ENCODE peak calls at places on chromosome 7, in four cellular contexts. One of them, this sample, is unnamed.

GRCh38 chr7:116421298-116421697 is 78.2 kb upstream of the CAV2 start:
- DNase-seq in K562: no peak
- DNase-seq in GM12878: no peak
- DNase-seq in IMR-90: no peak
- DNase-seq in this sample: no peak

GRCh38 chr7:157494506-157495176 is 157.8 kb downstream of the DNAJB6 start:
- DNase-seq in GM12878: no peak
- DNase-seq in K562: no peak
- DNase-seq in IMR-90: no peak
- DNase-seq in this sample: no peak

GRCh38 chr7:105828141-105828540 is 48.3 kb downstream of the ATXN7L1 start:
- DNase-seq in K562: no peak
- DNase-seq in GM12878: no peak
- DNase-seq in IMR-90: no peak
- DNase-seq in this sample: no peak

GRCh38 chr7:91286432-91286831 is 22.2 kb downstream of the FZD1 start:
- DNase-seq in IMR-90: no peak
- DNase-seq in K562: no peak
- DNase-seq in GM12878: no peak
- DNase-seq in this sample: no peak

GRCh38 chr7:133081605-133082389 is at the start of gene CHCHD3:
- DNase-seq in GM12878: peak
- DNase-seq in IMR-90: peak
- DNase-seq in K562: peak
- DNase-seq in this sample: peak

GRCh38 chr7:70799841-70800405 is 332.0 kb upstream of the GALNT17 start:
- DNase-seq in K562: no peak
- DNase-seq in GM12878: no peak
- DNase-seq in IMR-90: no peak
- DNase-seq in this sample: no peak

GRCh38 chr7:100465702-100466311 is 1.7 kb upstream of the SPACDR start:
- DNase-seq in IMR-90: peak
- DNase-seq in GM12878: no peak
- DNase-seq in K562: peak
- DNase-seq in this sample: no peak

GRCh38 chr7:139889186-139889871 is 60.3 kb downstream of the TBXAS1 start:
- DNase-seq in K562: no peak
- DNase-seq in IMR-90: peak
- DNase-seq in GM12878: no peak
- DNase-seq in this sample: no peak

GRCh38 chr7:34036069-34036920 is 131.0 kb downstream of the BMPER start:
- DNase-seq in K562: no peak
- DNase-seq in GM12878: no peak
- DNase-seq in IMR-90: peak
- DNase-seq in this sample: no peak

GRCh38 chr7:101727184-101727583 is 90.2 kb upstream of the CUX1 start:
- DNase-seq in IMR-90: no peak
- DNase-seq in K562: no peak
- DNase-seq in GM12878: no peak
- DNase-seq in this sample: no peak

GRCh38 chr7:119720541-119720940 is 552.4 kb upstream of the KCND2 start:
- DNase-seq in IMR-90: peak
- DNase-seq in K562: no peak
- DNase-seq in GM12878: no peak
- DNase-seq in this sample: no peak

GRCh38 chr7:72244826-72245398 is 167.2 kb downstream of the CALN1 start:
- DNase-seq in IMR-90: no peak
- DNase-seq in GM12878: no peak
- DNase-seq in K562: no peak
- DNase-seq in this sample: no peak

GRCh38 chr7:156969972-156970420 is 20.5 kb downstream of the NOM1 start:
- DNase-seq in K562: no peak
- DNase-seq in IMR-90: peak
- DNase-seq in GM12878: no peak
- DNase-seq in this sample: no peak

GRCh38 chr7:30162622-30163124 is 27.9 kb downstream of the MTURN start:
- DNase-seq in IMR-90: peak
- DNase-seq in GM12878: no peak
- DNase-seq in K562: no peak
- DNase-seq in this sample: no peak

GRCh38 chr7:34497153-34497777 is 160.8 kb upstream of the NPSR1 start:
- DNase-seq in K562: peak
- DNase-seq in IMR-90: no peak
- DNase-seq in GM12878: no peak
- DNase-seq in this sample: peak

GRCh38 chr7:104926905-104927454 is 87.0 kb upstream of the KMT2E start:
- DNase-seq in IMR-90: no peak
- DNase-seq in K562: no peak
- DNase-seq in GM12878: no peak
- DNase-seq in this sample: no peak

GRCh38 chr7:92633211-92633906 is 43.2 kb upstream of the FAM133B start:
- DNase-seq in GM12878: no peak
- DNase-seq in K562: no peak
- DNase-seq in IMR-90: peak
- DNase-seq in this sample: no peak

GRCh38 chr7:604038-604883 is 84.6 kb upstream of the PDGFA start:
- DNase-seq in GM12878: peak
- DNase-seq in IMR-90: peak
- DNase-seq in K562: peak
- DNase-seq in this sample: no peak

GRCh38 chr7:100721505-100721812 is 1.2 kb downstream of the EPO start:
- DNase-seq in K562: no peak
- DNase-seq in GM12878: no peak
- DNase-seq in IMR-90: no peak
- DNase-seq in this sample: no peak

GRCh38 chr7:104852386-104852785 is 161.6 kb upstream of the KMT2E start:
- DNase-seq in K562: no peak
- DNase-seq in GM12878: no peak
- DNase-seq in IMR-90: no peak
- DNase-seq in this sample: no peak

GRCh38 chr7:171912-172515 is 20.4 kb upstream of the FAM20C start:
- DNase-seq in K562: no peak
- DNase-seq in GM12878: no peak
- DNase-seq in IMR-90: no peak
- DNase-seq in this sample: no peak

GRCh38 chr7:77569514-77570232 is 32.6 kb downstream of the PTPN12 start:
- DNase-seq in K562: no peak
- DNase-seq in IMR-90: peak
- DNase-seq in GM12878: no peak
- DNase-seq in this sample: no peak

GRCh38 chr7:34825221-34825620 is 167.2 kb downstream of the NPSR1 start:
- DNase-seq in K562: no peak
- DNase-seq in GM12878: no peak
- DNase-seq in IMR-90: no peak
- DNase-seq in this sample: no peak

GRCh38 chr7:44881066-44881600 is 4.2 kb downstream of the PURB start:
- DNase-seq in K562: no peak
- DNase-seq in GM12878: no peak
- DNase-seq in IMR-90: no peak
- DNase-seq in this sample: no peak

GRCh38 chr7:25951414-25952276 is 200.4 kb upstream of the NFE2L3 start:
- DNase-seq in IMR-90: no peak
- DNase-seq in GM12878: no peak
- DNase-seq in K562: peak
- DNase-seq in this sample: no peak

GRCh38 chr7:50709151-50709550 is 73.5 kb downstream of the GRB10 start:
- DNase-seq in IMR-90: no peak
- DNase-seq in K562: no peak
- DNase-seq in GM12878: no peak
- DNase-seq in this sample: no peak

GRCh38 chr7:156308976-156309620 is 331.5 kb upstream of the RNF32 start:
- DNase-seq in GM12878: no peak
- DNase-seq in IMR-90: no peak
- DNase-seq in K562: no peak
- DNase-seq in this sample: no peak

GRCh38 chr7:151299940-151300665 is 41.5 kb upstream of the NUB1 start:
- DNase-seq in K562: no peak
- DNase-seq in GM12878: no peak
- DNase-seq in IMR-90: no peak
- DNase-seq in this sample: no peak

GRCh38 chr7:158060216-158060615 is 527.4 kb downstream of the PTPRN2 start:
- DNase-seq in GM12878: no peak
- DNase-seq in IMR-90: no peak
- DNase-seq in K562: no peak
- DNase-seq in this sample: no peak

GRCh38 chr7:68785036-68785435 is 813.2 kb upstream of the AUTS2 start:
- DNase-seq in IMR-90: no peak
- DNase-seq in K562: no peak
- DNase-seq in GM12878: no peak
- DNase-seq in this sample: no peak

GRCh38 chr7:139675127-139676110 is 102.4 kb downstream of the HIPK2 start:
- DNase-seq in GM12878: no peak
- DNase-seq in IMR-90: peak
- DNase-seq in K562: no peak
- DNase-seq in this sample: no peak

GRCh38 chr7:16034353-16034752 is 347.9 kb upstream of the MEOX2 start:
- DNase-seq in GM12878: no peak
- DNase-seq in K562: no peak
- DNase-seq in IMR-90: peak
- DNase-seq in this sample: no peak

GRCh38 chr7:32299133-32299702 is 191.0 kb downstream of the LSM5 start:
- DNase-seq in K562: no peak
- DNase-seq in GM12878: no peak
- DNase-seq in IMR-90: no peak
- DNase-seq in this sample: peak

GRCh38 chr7:137772748-137773147 is 74.0 kb downstream of the DGKI start:
- DNase-seq in GM12878: no peak
- DNase-seq in IMR-90: peak
- DNase-seq in K562: no peak
- DNase-seq in this sample: no peak

GRCh38 chr7:19051767-19052375 is 65.6 kb downstream of the TWIST1 start:
- DNase-seq in K562: peak
- DNase-seq in GM12878: no peak
- DNase-seq in IMR-90: peak
- DNase-seq in this sample: no peak

GRCh38 chr7:111730476-111731300 is 168.4 kb upstream of the IMMP2L start:
- DNase-seq in K562: peak
- DNase-seq in IMR-90: peak
- DNase-seq in GM12878: no peak
- DNase-seq in this sample: no peak

GRCh38 chr7:29494350-29494749 is 69.3 kb upstream of the PRR15 start:
- DNase-seq in IMR-90: no peak
- DNase-seq in K562: no peak
- DNase-seq in GM12878: no peak
- DNase-seq in this sample: no peak

GRCh38 chr7:18041202-18041601 is 13.6 kb upstream of the PRPS1L1 start:
- DNase-seq in K562: no peak
- DNase-seq in GM12878: no peak
- DNase-seq in IMR-90: peak
- DNase-seq in this sample: no peak
- TF ChIP-seq CHD1 in K562: no peak
- TF ChIP-seq CHD1 in GM12878: no peak
- TF ChIP-seq CHD1 in IMR-90: no peak
- TF ChIP-seq CHD1 in this sample: no peak

DNA sequence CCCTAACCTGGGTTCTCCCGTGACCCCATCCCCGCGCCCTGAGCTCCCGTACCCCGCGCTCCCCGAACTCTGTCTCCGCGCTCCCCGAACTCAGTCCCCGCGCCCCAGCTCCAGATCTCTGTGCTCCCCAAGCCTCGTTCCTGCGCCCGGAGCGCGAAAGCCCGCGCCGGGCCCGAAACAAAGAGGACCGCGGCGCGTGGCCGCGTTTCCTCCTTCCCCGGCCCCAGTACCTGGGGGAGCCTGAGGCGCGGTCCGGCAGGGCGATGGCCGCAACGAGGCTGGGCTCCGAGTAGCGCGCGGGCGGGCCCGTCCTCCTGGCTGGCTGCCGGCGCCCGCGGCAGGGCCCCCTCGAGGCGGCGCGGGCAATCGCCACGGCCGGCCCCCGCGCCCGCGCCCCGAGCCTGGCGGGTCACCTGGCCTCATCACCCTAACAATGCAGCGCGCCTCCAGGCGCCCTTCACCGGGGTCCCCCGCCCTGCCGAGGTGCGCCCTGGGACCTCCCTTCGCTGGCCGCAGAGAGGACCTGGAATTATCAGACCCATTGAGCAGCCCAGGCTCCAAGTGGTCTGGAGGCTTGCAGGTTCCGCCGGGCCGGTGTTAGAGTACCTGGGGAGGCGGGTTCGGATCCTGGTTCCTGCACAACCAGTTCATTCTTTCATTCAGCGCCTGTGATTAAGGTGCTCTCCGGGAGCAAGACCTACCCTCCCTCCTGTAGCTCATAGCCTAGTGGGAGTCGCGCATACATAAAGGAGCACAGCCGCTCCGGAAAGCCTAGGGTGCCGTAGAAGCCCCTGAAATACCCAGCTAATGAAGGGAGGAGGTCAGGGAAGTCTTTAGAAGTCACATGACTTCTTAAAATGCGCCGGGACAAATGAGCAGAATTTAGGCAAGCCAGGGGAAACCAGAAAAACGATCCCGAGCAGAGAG is at the start of gene TNS3:
- DNase-seq in IMR-90: peak
- DNase-seq in K562: no peak
- DNase-seq in GM12878: no peak
- DNase-seq in this sample: no peak
- TF ChIP-seq CHD1 in IMR-90: no peak
- TF ChIP-seq CHD1 in K562: no peak
- TF ChIP-seq CHD1 in GM12878: no peak
- TF ChIP-seq CHD1 in this sample: no peak

DNA sequence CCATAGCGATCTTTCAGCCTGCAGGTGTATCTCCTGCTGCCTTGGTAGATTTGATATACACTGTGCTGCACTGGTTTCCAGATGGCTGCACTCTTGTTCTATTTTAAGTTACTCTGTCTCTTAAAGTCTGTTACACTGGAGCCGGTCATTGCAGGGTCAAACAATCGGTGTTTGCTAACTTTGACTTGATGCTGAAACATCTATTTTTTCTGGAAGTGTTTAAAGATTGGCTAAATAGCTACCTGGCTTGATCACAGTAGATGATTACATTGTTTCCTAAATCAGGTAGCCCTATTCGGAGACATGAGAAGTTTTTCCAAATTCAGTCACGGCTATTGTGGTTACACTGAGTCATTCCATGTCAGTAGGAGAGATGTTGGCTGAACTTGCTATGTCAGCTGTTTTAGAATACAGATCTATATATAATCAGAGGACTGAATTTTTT is 574.8 kb downstream of the ETV1 start:
- DNase-seq in K562: no peak
- DNase-seq in GM12878: no peak
- DNase-seq in IMR-90: no peak
- DNase-seq in this sample: no peak
- TF ChIP-seq CHD1 in K562: no peak
- TF ChIP-seq CHD1 in GM12878: no peak
- TF ChIP-seq CHD1 in IMR-90: no peak
- TF ChIP-seq CHD1 in this sample: no peak

DNA sequence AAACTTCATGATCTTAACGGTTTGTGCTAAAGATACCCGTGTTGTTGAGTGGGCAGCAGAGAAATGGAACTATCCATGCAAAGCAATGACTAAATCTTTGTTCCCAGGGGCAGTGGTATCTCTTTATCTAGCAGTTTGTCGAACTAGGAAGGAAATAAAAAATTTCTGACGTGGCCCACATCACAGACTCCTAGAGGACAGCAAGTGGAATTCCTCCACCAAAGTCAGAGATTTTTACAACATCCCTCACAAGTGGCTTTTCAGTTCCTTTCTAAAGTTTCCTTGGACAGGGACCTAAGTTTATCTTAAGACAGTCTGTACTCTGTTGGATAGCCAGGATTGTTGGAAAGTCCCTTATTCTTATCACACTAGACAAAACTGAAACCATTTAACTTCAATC is 136.0 kb downstream of the RAPGEF5 start:
- DNase-seq in GM12878: no peak
- DNase-seq in IMR-90: no peak
- DNase-seq in K562: no peak
- DNase-seq in this sample: no peak
- TF ChIP-seq CHD1 in GM12878: no peak
- TF ChIP-seq CHD1 in IMR-90: no peak
- TF ChIP-seq CHD1 in K562: no peak
- TF ChIP-seq CHD1 in this sample: no peak